ENCODE peak calls at places on chromosomes 7 and 10, in eight cellular contexts. C is foreskin keratinocyte, R is NCI-H1417, B is endothelial cell, F is GM03348, L is astrocyte, H is fibroblast of pulmonary artery, Z is EH. A is an unnamed sample.
A peak's percentile ranks its signal among the peaks of the same experiment; 100 is the strongest.

GRCh38 chr10:122875843-122876492 is 3.4 kb downstream of the FAM24B start:
- DNase-seq in R (no peak), L (no peak), F (no peak), Z (no peak), B (no peak), C (no peak), H (no peak), A (no peak)

GRCh38 chr10:101839002-101839401 is 4.6 kb downstream of the KCNIP2 start:
- DNase-seq in C (peak; percentile 45), R (no peak), B (no peak), Z (no peak), L (no peak), F (no peak), H (no peak), A (no peak)

GRCh38 chr10:23804125-23804524 is 365.2 kb downstream of the OTUD1 start:
- DNase-seq in F (no peak), R (no peak), Z (no peak), L (no peak), H (no peak), C (no peak), B (no peak), A (no peak)

GRCh38 chr7:117247809-117248208 is 75.0 kb downstream of the WNT2 start:
- DNase-seq in R (no peak), H (no peak), F (no peak), Z (peak; percentile 25), C (no peak), B (no peak), L (peak; percentile 70), A (no peak)

GRCh38 chr10:29257106-29257783 is 31.6 kb upstream of the LYZL1 start:
- DNase-seq in Z (peak; percentile 96), B (no peak), L (peak; percentile 90), F (peak; percentile 73), C (peak; percentile 22), R (no peak), H (peak; percentile 94), A (peak; percentile 97)

GRCh38 chr7:122383934-122384333 is 79.4 kb upstream of the FEZF1 start:
- DNase-seq in B (no peak), C (no peak), L (no peak), H (no peak), R (peak; percentile 36), Z (no peak), F (no peak), A (no peak)

GRCh38 chr7:66163186-66163610 is 41.9 kb upstream of the TPST1 start:
- DNase-seq in B (no peak), Z (no peak), H (no peak), C (no peak), L (no peak), R (no peak), F (no peak), A (no peak)

GRCh38 chr10:182441-183201 is 47.4 kb downstream of the ZMYND11 start:
- DNase-seq in Z (peak; percentile 77), H (peak; percentile 52), L (peak; percentile 60), B (no peak), R (no peak), F (no peak), C (no peak), A (no peak)

GRCh38 chr10:17200885-17201164 is 647 bp downstream of the TRDMT1 start:
- DNase-seq in C (peak; percentile 42), L (peak; percentile 43), H (peak; percentile 63), F (no peak), R (no peak), Z (peak; percentile 68), B (no peak), A (peak; percentile 66)

GRCh38 chr7:157302314-157302711 is 34.5 kb upstream of the DNAJB6 start:
- DNase-seq in B (no peak), R (no peak), Z (peak; percentile 84), F (no peak), H (no peak), C (no peak), L (peak; percentile 19), A (peak; percentile 90)